ENCODE peak calls at places on chromosomes 13 and 19, in seven cellular contexts. One of them, this sample, is unnamed.

GRCh38 chr13:110885966-110886365 is 28.9 kb downstream of the ANKRD10 start:
- DNase-seq in heart left ventricle: no peak
- DNase-seq in sigmoid colon: no peak
- DNase-seq in IMR-90: no peak
- DNase-seq in ovary: no peak
- DNase-seq in Peyer's patch: no peak
- DNase-seq in breast epithelium: no peak
- DNase-seq in this sample: no peak

GRCh38 chr19:21321996-21322395 is 7.2 kb downstream of the ZNF708 start:
- DNase-seq in heart left ventricle: no peak
- DNase-seq in sigmoid colon: no peak
- DNase-seq in IMR-90: no peak
- DNase-seq in ovary: no peak
- DNase-seq in Peyer's patch: no peak
- DNase-seq in breast epithelium: no peak
- DNase-seq in this sample: no peak

GRCh38 chr13:114119196-114119595 is 13.2 kb downstream of the RASA3 start:
- DNase-seq in heart left ventricle: no peak
- DNase-seq in sigmoid colon: no peak
- DNase-seq in IMR-90: peak; percentile 95
- DNase-seq in ovary: peak; percentile 54
- DNase-seq in Peyer's patch: no peak
- DNase-seq in breast epithelium: no peak
- DNase-seq in this sample: no peak

GRCh38 chr13:26707122-26708006 is 53.2 kb downstream of the GPR12 start:
- DNase-seq in heart left ventricle: no peak
- DNase-seq in sigmoid colon: no peak
- DNase-seq in IMR-90: peak; percentile 58
- DNase-seq in ovary: no peak
- DNase-seq in Peyer's patch: no peak
- DNase-seq in breast epithelium: no peak
- DNase-seq in this sample: peak; percentile 78

GRCh38 chr19:13796301-13797057 is 1.2 kb downstream of the ZSWIM4 start:
- DNase-seq in heart left ventricle: peak; percentile 84
- DNase-seq in sigmoid colon: peak; percentile 92
- DNase-seq in IMR-90: peak; percentile 98
- DNase-seq in ovary: peak; percentile 68
- DNase-seq in Peyer's patch: peak; percentile 73
- DNase-seq in breast epithelium: peak; percentile 74
- DNase-seq in this sample: peak; percentile 94

GRCh38 chr19:17797397-17798201 is 2.7 kb downstream of the B3GNT3 start:
- DNase-seq in heart left ventricle: no peak
- DNase-seq in sigmoid colon: no peak
- DNase-seq in IMR-90: no peak
- DNase-seq in ovary: no peak
- DNase-seq in Peyer's patch: peak; percentile 88
- DNase-seq in breast epithelium: no peak
- DNase-seq in this sample: no peak

GRCh38 chr13:68254151-68254550 is 1024.0 kb upstream of the PCDH9 start:
- DNase-seq in heart left ventricle: no peak
- DNase-seq in sigmoid colon: no peak
- DNase-seq in IMR-90: no peak
- DNase-seq in ovary: no peak
- DNase-seq in Peyer's patch: no peak
- DNase-seq in breast epithelium: no peak
- DNase-seq in this sample: no peak

GRCh38 chr19:31344403-31344802 is 4.8 kb downstream of the TSHZ3 start:
- DNase-seq in heart left ventricle: no peak
- DNase-seq in sigmoid colon: no peak
- DNase-seq in IMR-90: no peak
- DNase-seq in ovary: no peak
- DNase-seq in Peyer's patch: peak; percentile 24
- DNase-seq in breast epithelium: no peak
- DNase-seq in this sample: no peak

GRCh38 chr19:18590273-18591272 is 2.0 kb downstream of the REX1BD start:
- DNase-seq in heart left ventricle: no peak
- DNase-seq in sigmoid colon: peak; percentile 81
- DNase-seq in IMR-90: peak; percentile 57
- DNase-seq in ovary: peak; percentile 63
- DNase-seq in Peyer's patch: peak; percentile 60
- DNase-seq in breast epithelium: no peak
- DNase-seq in this sample: no peak

GRCh38 chr13:95624020-95624419 is 20.5 kb downstream of the DZIP1 start:
- DNase-seq in heart left ventricle: no peak
- DNase-seq in sigmoid colon: no peak
- DNase-seq in IMR-90: peak; percentile 64
- DNase-seq in ovary: no peak
- DNase-seq in Peyer's patch: no peak
- DNase-seq in breast epithelium: no peak
- DNase-seq in this sample: peak; percentile 7

GRCh38 chr19:18460313-18460712 is 22.4 kb upstream of the ISYNA1 start:
- DNase-seq in heart left ventricle: peak; percentile 85
- DNase-seq in sigmoid colon: peak; percentile 94
- DNase-seq in IMR-90: peak; percentile 86
- DNase-seq in ovary: peak; percentile 79
- DNase-seq in Peyer's patch: peak; percentile 74
- DNase-seq in breast epithelium: no peak
- DNase-seq in this sample: peak; percentile 94

GRCh38 chr19:1027953-1028902 is 1.8 kb downstream of the CNN2 start:
- DNase-seq in heart left ventricle: peak; percentile 86
- DNase-seq in sigmoid colon: peak; percentile 88
- DNase-seq in IMR-90: peak; percentile 95
- DNase-seq in ovary: peak; percentile 87
- DNase-seq in Peyer's patch: peak; percentile 88
- DNase-seq in breast epithelium: peak; percentile 78
- DNase-seq in this sample: no peak

GRCh38 chr13:44429311-44429710 is 55.7 kb downstream of the SERP2 start:
- DNase-seq in heart left ventricle: no peak
- DNase-seq in sigmoid colon: no peak
- DNase-seq in IMR-90: no peak
- DNase-seq in ovary: no peak
- DNase-seq in Peyer's patch: no peak
- DNase-seq in breast epithelium: no peak
- DNase-seq in this sample: no peak

GRCh38 chr13:48181482-48182145 is 51.4 kb upstream of the ITM2B start:
- DNase-seq in heart left ventricle: no peak
- DNase-seq in sigmoid colon: no peak
- DNase-seq in IMR-90: no peak
- DNase-seq in ovary: no peak
- DNase-seq in Peyer's patch: no peak
- DNase-seq in breast epithelium: no peak
- DNase-seq in this sample: no peak

GRCh38 chr13:48186722-48187121 is 46.3 kb upstream of the ITM2B start:
- DNase-seq in heart left ventricle: no peak
- DNase-seq in sigmoid colon: no peak
- DNase-seq in IMR-90: no peak
- DNase-seq in ovary: no peak
- DNase-seq in Peyer's patch: no peak
- DNase-seq in breast epithelium: no peak
- DNase-seq in this sample: no peak

GRCh38 chr13:48184260-48184659 is 48.7 kb upstream of the ITM2B start:
- DNase-seq in heart left ventricle: no peak
- DNase-seq in sigmoid colon: no peak
- DNase-seq in IMR-90: no peak
- DNase-seq in ovary: no peak
- DNase-seq in Peyer's patch: no peak
- DNase-seq in breast epithelium: no peak
- DNase-seq in this sample: no peak

GRCh38 chr13:48188129-48188528 is 44.9 kb upstream of the ITM2B start:
- DNase-seq in heart left ventricle: no peak
- DNase-seq in sigmoid colon: no peak
- DNase-seq in IMR-90: no peak
- DNase-seq in ovary: no peak
- DNase-seq in Peyer's patch: no peak
- DNase-seq in breast epithelium: no peak
- DNase-seq in this sample: no peak

DNA sequence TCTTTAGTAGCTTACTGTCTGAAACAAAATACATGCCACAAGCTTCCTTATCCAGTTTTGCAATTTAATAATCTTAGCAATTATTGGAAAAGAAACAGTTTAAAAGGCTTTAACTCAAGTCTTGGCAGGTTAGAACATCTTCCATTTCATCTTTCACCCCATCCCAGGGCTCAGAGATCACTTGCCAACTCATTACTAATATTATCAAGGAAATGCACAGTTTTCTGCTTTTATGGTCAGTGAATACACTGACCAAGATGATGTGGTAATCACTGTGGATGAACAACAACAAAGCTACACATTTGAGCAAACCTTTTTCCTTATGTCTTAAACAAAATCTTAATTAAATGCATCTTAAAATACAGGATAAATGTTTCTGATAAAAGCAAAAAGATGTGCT is 48.0 kb upstream of the ITM2B start:
- DNase-seq in heart left ventricle: no peak
- DNase-seq in sigmoid colon: no peak
- DNase-seq in IMR-90: no peak
- DNase-seq in ovary: no peak
- DNase-seq in Peyer's patch: no peak
- DNase-seq in breast epithelium: no peak
- DNase-seq in this sample: no peak
- TF ChIP-seq POLR2A in heart left ventricle: no peak
- TF ChIP-seq POLR2A in sigmoid colon: no peak
- TF ChIP-seq POLR2A in IMR-90: no peak
- TF ChIP-seq POLR2A in ovary: no peak
- TF ChIP-seq POLR2A in Peyer's patch: no peak
- TF ChIP-seq POLR2A in breast epithelium: no peak
- TF ChIP-seq POLR2A in this sample: no peak

GRCh38 chr13:30576528-30576927 is 41.2 kb upstream of the USPL1 start:
- DNase-seq in heart left ventricle: no peak
- DNase-seq in sigmoid colon: no peak
- DNase-seq in IMR-90: peak; percentile 59
- DNase-seq in ovary: no peak
- DNase-seq in Peyer's patch: no peak
- DNase-seq in breast epithelium: no peak
- DNase-seq in this sample: no peak

GRCh38 chr13:30569901-30570576 is 47.7 kb upstream of the USPL1 start:
- DNase-seq in heart left ventricle: no peak
- DNase-seq in sigmoid colon: peak; percentile 73
- DNase-seq in IMR-90: peak; percentile 99
- DNase-seq in ovary: peak; percentile 21
- DNase-seq in Peyer's patch: no peak
- DNase-seq in breast epithelium: no peak
- DNase-seq in this sample: no peak

GRCh38 chr13:30567072-30567471 is 50.6 kb upstream of the USPL1 start:
- DNase-seq in heart left ventricle: no peak
- DNase-seq in sigmoid colon: no peak
- DNase-seq in IMR-90: no peak
- DNase-seq in ovary: no peak
- DNase-seq in Peyer's patch: no peak
- DNase-seq in breast epithelium: no peak
- DNase-seq in this sample: no peak

GRCh38 chr13:30577381-30577780 is 40.3 kb upstream of the USPL1 start:
- DNase-seq in heart left ventricle: no peak
- DNase-seq in sigmoid colon: no peak
- DNase-seq in IMR-90: peak; percentile 95
- DNase-seq in ovary: no peak
- DNase-seq in Peyer's patch: peak; percentile 58
- DNase-seq in breast epithelium: no peak
- DNase-seq in this sample: no peak

DNA sequence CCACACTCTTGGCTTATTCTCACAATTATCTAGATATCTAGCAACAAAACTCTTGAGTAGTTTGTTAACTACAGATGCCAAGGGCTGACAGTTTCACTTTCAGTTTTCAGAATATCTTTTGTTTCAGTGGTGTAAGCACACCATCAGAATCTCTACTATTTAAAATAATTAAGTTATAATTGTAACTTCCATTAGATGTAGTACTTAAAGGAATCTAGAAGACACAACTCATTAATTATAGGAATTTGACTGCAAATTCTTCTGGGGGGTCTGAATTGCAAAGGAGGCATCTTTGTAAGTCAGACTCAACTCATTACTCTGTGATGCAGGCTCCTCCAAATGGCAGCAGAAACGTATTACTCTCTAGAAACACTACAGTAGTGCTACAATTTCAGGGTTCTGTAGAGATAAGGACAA is 44.9 kb upstream of the USPL1 start:
- DNase-seq in heart left ventricle: no peak
- DNase-seq in sigmoid colon: no peak
- DNase-seq in IMR-90: peak; percentile 57
- DNase-seq in ovary: no peak
- DNase-seq in Peyer's patch: no peak
- DNase-seq in breast epithelium: no peak
- DNase-seq in this sample: no peak
- TF ChIP-seq CTCF in heart left ventricle: peak; percentile 45
- TF ChIP-seq CTCF in sigmoid colon: no peak
- TF ChIP-seq CTCF in IMR-90: peak; percentile 49
- TF ChIP-seq CTCF in ovary: no peak
- TF ChIP-seq CTCF in Peyer's patch: peak; percentile 22
- TF ChIP-seq CTCF in breast epithelium: no peak
- TF ChIP-seq CTCF in this sample: peak; percentile 36

GRCh38 chr19:45001087-45001739 is at the start of gene RELB:
- DNase-seq in heart left ventricle: peak; percentile 98
- DNase-seq in sigmoid colon: peak; percentile 98
- DNase-seq in IMR-90: peak; percentile 84
- DNase-seq in ovary: peak; percentile 99
- DNase-seq in Peyer's patch: peak; percentile 98
- DNase-seq in breast epithelium: peak; percentile 95
- DNase-seq in this sample: peak; percentile 98
- TF ChIP-seq POLR2A in heart left ventricle: no peak
- TF ChIP-seq POLR2A in sigmoid colon: no peak
- TF ChIP-seq POLR2A in IMR-90: peak; percentile 84
- TF ChIP-seq POLR2A in ovary: peak; percentile 7
- TF ChIP-seq POLR2A in Peyer's patch: no peak
- TF ChIP-seq POLR2A in breast epithelium: no peak
- TF ChIP-seq POLR2A in this sample: no peak

GRCh38 chr13:98548230-98548629 is 28.7 kb downstream of the STK24 start:
- DNase-seq in heart left ventricle: no peak
- DNase-seq in sigmoid colon: no peak
- DNase-seq in IMR-90: peak; percentile 42
- DNase-seq in ovary: no peak
- DNase-seq in Peyer's patch: no peak
- DNase-seq in breast epithelium: no peak
- DNase-seq in this sample: no peak

GRCh38 chr13:98547455-98547854 is 29.5 kb downstream of the STK24 start:
- DNase-seq in heart left ventricle: no peak
- DNase-seq in sigmoid colon: no peak
- DNase-seq in IMR-90: no peak
- DNase-seq in ovary: no peak
- DNase-seq in Peyer's patch: no peak
- DNase-seq in breast epithelium: no peak
- DNase-seq in this sample: no peak

GRCh38 chr13:98549006-98549727 is 27.7 kb downstream of the STK24 start:
- DNase-seq in heart left ventricle: no peak
- DNase-seq in sigmoid colon: no peak
- DNase-seq in IMR-90: peak; percentile 98
- DNase-seq in ovary: no peak
- DNase-seq in Peyer's patch: peak; percentile 32
- DNase-seq in breast epithelium: no peak
- DNase-seq in this sample: no peak

GRCh38 chr13:98544105-98544710 is 32.7 kb downstream of the STK24 start:
- DNase-seq in heart left ventricle: no peak
- DNase-seq in sigmoid colon: no peak
- DNase-seq in IMR-90: no peak
- DNase-seq in ovary: no peak
- DNase-seq in Peyer's patch: peak; percentile 79
- DNase-seq in breast epithelium: no peak
- DNase-seq in this sample: no peak

DNA sequence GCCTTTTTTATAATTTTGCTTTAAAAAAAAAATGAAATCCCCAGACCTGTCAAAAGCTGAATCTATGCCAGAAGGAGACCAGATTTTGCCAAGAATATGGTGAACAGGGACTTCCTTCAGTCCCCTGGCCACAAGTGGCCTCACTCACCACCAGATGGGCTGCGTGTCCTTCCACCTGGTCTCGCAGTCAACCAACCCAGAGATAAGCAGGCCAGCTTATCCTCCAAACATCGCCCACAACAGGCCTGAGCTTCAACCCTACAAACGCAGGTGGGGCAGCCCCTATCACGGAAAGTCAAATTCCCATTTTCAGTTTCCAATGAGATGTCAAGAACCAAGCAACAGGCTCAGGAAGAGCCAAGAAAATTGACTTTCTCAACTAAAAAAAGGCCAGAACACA is 30.5 kb downstream of the STK24 start:
- DNase-seq in heart left ventricle: no peak
- DNase-seq in sigmoid colon: no peak
- DNase-seq in IMR-90: no peak
- DNase-seq in ovary: no peak
- DNase-seq in Peyer's patch: no peak
- DNase-seq in breast epithelium: no peak
- DNase-seq in this sample: no peak
- TF ChIP-seq CTCF in heart left ventricle: no peak
- TF ChIP-seq CTCF in sigmoid colon: no peak
- TF ChIP-seq CTCF in IMR-90: no peak
- TF ChIP-seq CTCF in ovary: no peak
- TF ChIP-seq CTCF in Peyer's patch: no peak
- TF ChIP-seq CTCF in breast epithelium: no peak
- TF ChIP-seq CTCF in this sample: no peak

This sample was measured in esophagus muscularis mucosa.